ENCODE peak calls at places on chromosomes 6 and 20, in eight cellular contexts. X is astrocyte of the spinal cord, E is choroid plexus epithelial cell, D is progenitor cell of endocrine pancreas, T is AG04450, U is sigmoid colon, Y is cardiac muscle cell, A is fibroblast of mammary gland. C is an unnamed sample.

GRCh38 chr20:62623488-62624324 is 18.6 kb upstream of the SLCO4A1 start:
- DNase-seq in X (peak), E (peak), D (peak), T (peak), U (peak), Y (peak), A (peak), C (peak)

GRCh38 chr6:142886431-142887170 is 58.4 kb downstream of the HIVEP2 start:
- DNase-seq in X (peak), E (peak), D (no peak), T (no peak), U (no peak), Y (peak), A (peak), C (peak)

GRCh38 chr6:138307352-138307751 is 70.4 kb upstream of the SMIM28 start:
- DNase-seq in X (no peak), E (no peak), D (no peak), T (no peak), U (no peak), Y (no peak), A (no peak), C (no peak)

GRCh38 chr6:23656257-23656731 is 469.7 kb upstream of the NRSN1 start:
- DNase-seq in X (no peak), E (no peak), D (no peak), T (no peak), U (no peak), Y (peak), A (no peak), C (no peak)

GRCh38 chr6:101402618-101403002 is 9.1 kb downstream of the GRIK2 start:
- DNase-seq in X (no peak), E (no peak), D (no peak), T (no peak), U (no peak), Y (peak), A (no peak), C (no peak)

GRCh38 chr6:168098431-168098861 is 19.4 kb upstream of the FRMD1 start:
- DNase-seq in X (no peak), E (no peak), D (no peak), T (no peak), U (no peak), Y (no peak), A (no peak), C (no peak)

GRCh38 chr6:93828553-93828952 is 409.2 kb upstream of the EPHA7 start:
- DNase-seq in X (no peak), E (no peak), D (no peak), T (no peak), U (no peak), Y (no peak), A (no peak), C (no peak)

GRCh38 chr6:161458199-161458598 is 184.3 kb upstream of the AGPAT4 start:
- DNase-seq in X (no peak), E (no peak), D (no peak), T (no peak), U (no peak), Y (no peak), A (no peak), C (no peak)

GRCh38 chr6:110524305-110524704 is 47.9 kb upstream of the SLC22A16 start:
- DNase-seq in X (no peak), E (no peak), D (no peak), T (no peak), U (no peak), Y (no peak), A (no peak), C (no peak)

GRCh38 chr6:143286280-143286795 is 164.2 kb downstream of the ADAT2 start:
- DNase-seq in X (peak), E (peak), D (no peak), T (no peak), U (no peak), Y (no peak), A (no peak), C (peak)

GRCh38 chr6:122151768-122152167 is 247.7 kb upstream of the HSF2 start:
- DNase-seq in X (no peak), E (no peak), D (no peak), T (no peak), U (no peak), Y (no peak), A (no peak), C (no peak)

GRCh38 chr6:133896344-133896721 is 7.4 kb downstream of the TCF21 start:
- DNase-seq in X (no peak), E (no peak), D (no peak), T (no peak), U (no peak), Y (no peak), A (no peak), C (no peak)

GRCh38 chr20:58096880-58097813 is 131.3 kb downstream of the ANKRD60 start:
- DNase-seq in X (no peak), E (no peak), D (no peak), T (no peak), U (no peak), Y (no peak), A (no peak), C (no peak)

GRCh38 chr20:55446301-55446700 is 559.0 kb downstream of the CBLN4 start:
- DNase-seq in X (no peak), E (no peak), D (no peak), T (no peak), U (no peak), Y (no peak), A (no peak), C (peak)

GRCh38 chr6:146767632-146768031 is 168.9 kb downstream of the ADGB start:
- DNase-seq in X (no peak), E (no peak), D (no peak), T (no peak), U (no peak), Y (no peak), A (no peak), C (no peak)

GRCh38 chr6:127554435-127555006 is 22.5 kb upstream of the C6orf58 start:
- DNase-seq in X (peak), E (peak), D (no peak), T (no peak), U (no peak), Y (peak), A (peak), C (peak)

GRCh38 chr6:16043171-16044142 is 85.4 kb upstream of the MYLIP start:
- DNase-seq in X (no peak), E (peak), D (no peak), T (no peak), U (no peak), Y (no peak), A (peak), C (no peak)

GRCh38 chr20:37534401-37535157 is 6.9 kb upstream of the BLCAP start:
- DNase-seq in X (peak), E (peak), D (no peak), T (no peak), U (no peak), Y (peak), A (peak), C (peak)

GRCh38 chr6:38054526-38054925 is 235.0 kb downstream of the ZFAND3 start:
- DNase-seq in X (no peak), E (no peak), D (no peak), T (no peak), U (no peak), Y (no peak), A (no peak), C (no peak)

DNA sequence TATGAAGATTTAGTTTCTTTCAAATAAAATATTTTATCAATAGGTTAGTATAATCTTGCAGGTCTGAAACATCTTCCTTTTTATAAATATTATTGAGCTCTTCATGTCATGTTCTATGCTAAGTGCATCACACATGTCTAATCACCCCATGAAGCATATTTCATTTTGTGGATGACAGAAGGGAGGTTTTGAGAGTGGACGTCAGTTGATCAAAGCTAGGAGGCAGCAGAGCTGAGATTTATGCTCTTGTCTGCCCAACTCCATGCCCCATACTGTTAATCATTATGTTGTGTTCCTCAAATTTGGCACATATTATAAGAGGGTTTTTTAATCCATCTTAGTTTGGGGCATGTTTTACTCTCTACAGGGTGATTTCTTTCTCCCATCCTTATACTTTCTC is 22.7 kb downstream of the DSE start:
- DNase-seq in X (no peak), E (peak), D (no peak), T (no peak), U (no peak), Y (no peak), A (peak), C (peak)
- TF ChIP-seq CTCF in X (no peak), E (peak), D (no peak), T (peak), U (no peak), Y (peak), A (peak), C (peak)

GRCh38 chr6:125631165-125631564 is 118.3 kb upstream of the HEY2 start:
- DNase-seq in X (no peak), E (no peak), D (no peak), T (no peak), U (no peak), Y (no peak), A (no peak), C (no peak)
- TF ChIP-seq CTCF in X (no peak), E (no peak), D (no peak), T (no peak), U (no peak), Y (no peak), A (no peak), C (no peak)

GRCh38 chr6:84546427-84546914 is 217.9 kb downstream of the TBX18 start:
- DNase-seq in X (peak), E (peak), D (no peak), T (no peak), U (no peak), Y (peak), A (peak), C (no peak)

GRCh38 chr6:84553527-84553926 is 210.9 kb downstream of the TBX18 start:
- DNase-seq in X (peak), E (peak), D (no peak), T (no peak), U (no peak), Y (no peak), A (peak), C (peak)

GRCh38 chr6:84551797-84552196 is 212.6 kb downstream of the TBX18 start:
- DNase-seq in X (no peak), E (no peak), D (no peak), T (no peak), U (no peak), Y (no peak), A (no peak), C (no peak)

GRCh38 chr6:84547341-84547794 is 217.0 kb downstream of the TBX18 start:
- DNase-seq in X (no peak), E (peak), D (no peak), T (no peak), U (no peak), Y (peak), A (no peak), C (no peak)

DNA sequence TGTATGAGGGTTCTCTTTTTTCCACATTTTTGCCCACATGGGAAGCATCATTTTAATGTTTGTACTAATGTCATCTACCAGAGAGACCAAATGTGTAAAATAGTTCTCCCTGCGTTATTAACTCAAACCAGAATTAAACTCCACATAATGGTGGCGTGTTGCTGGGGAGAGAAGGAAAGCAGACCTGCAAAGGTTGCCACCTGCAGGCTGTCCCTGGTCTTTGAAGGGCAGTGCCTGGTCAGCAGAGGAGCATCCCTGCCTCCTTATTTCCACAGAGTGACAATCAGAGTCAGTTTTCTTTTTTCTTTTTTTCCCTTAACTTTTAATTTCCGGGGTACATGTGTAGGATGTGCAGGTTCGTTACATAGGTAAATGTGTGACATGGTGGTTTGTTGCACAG is 214.5 kb downstream of the TBX18 start:
- DNase-seq in X (no peak), E (peak), D (no peak), T (no peak), U (no peak), Y (no peak), A (peak), C (peak)
- TF ChIP-seq CTCF in X (no peak), E (peak), D (peak), T (no peak), U (no peak), Y (peak), A (peak), C (no peak)

GRCh38 chr6:151762817-151763216 is 44.7 kb upstream of the ESR1 start:
- DNase-seq in X (no peak), E (no peak), D (no peak), T (no peak), U (no peak), Y (no peak), A (no peak), C (no peak)

GRCh38 chr6:151760486-151760885 is 47.0 kb upstream of the ESR1 start:
- DNase-seq in X (no peak), E (no peak), D (no peak), T (no peak), U (no peak), Y (no peak), A (no peak), C (no peak)

GRCh38 chr6:151763938-151764680 is 43.4 kb upstream of the ESR1 start:
- DNase-seq in X (peak), E (peak), D (peak), T (peak), U (peak), Y (peak), A (peak), C (peak)

GRCh38 chr6:151765444-151765886 is 42.0 kb upstream of the ESR1 start:
- DNase-seq in X (peak), E (peak), D (no peak), T (peak), U (no peak), Y (peak), A (peak), C (peak)

GRCh38 chr6:151763303-151763702 is 44.2 kb upstream of the ESR1 start:
- DNase-seq in X (peak), E (peak), D (no peak), T (no peak), U (no peak), Y (no peak), A (peak), C (peak)
- TF ChIP-seq CTCF in X (peak), E (peak), D (peak), T (peak), U (peak), Y (peak), A (peak), C (peak)

DNA sequence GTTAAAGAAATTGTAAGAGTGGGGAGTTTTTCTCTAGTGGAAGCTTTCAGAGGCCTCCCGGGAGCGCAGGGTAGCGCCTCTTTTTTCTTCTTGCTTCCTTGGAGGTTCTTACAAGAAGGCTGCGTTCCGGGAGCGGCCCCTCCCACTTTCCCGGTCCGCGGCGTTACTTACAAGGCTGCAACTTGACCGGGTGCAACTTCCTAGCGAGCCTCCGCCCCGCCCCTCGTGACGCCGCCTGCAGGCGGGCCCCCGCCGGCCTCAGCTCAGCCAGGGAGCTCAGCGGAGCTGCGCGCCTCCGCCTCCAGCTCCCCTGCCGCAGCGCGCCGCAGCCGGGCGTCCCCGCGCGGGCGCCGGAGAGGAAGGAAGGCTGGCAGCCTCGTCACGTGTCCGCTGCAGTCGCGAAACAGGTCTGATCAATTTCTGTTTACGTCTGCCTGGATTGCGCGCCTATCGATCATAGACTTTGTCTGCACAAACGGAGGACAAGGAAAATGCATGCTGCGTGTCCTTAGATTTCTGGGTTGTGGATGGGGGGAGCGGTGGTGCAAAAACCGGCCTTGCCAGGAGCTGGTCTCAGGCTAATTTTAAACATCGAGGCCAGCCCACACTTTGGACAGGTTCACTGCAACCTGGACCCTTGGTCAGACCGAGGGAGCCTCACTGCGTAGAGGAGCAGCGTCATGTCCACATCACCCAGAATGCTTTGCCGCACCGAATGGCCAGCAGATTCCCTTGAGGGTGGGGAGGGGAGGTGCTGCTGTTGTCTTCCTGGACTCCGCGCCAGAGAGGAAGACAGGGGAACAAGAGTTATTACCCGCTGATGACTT is at the start of the genes FAM217B and PPP1R3D:
- DNase-seq in X (peak), E (peak), D (peak), T (peak), U (peak), Y (peak), A (peak), C (peak)
- TF ChIP-seq CTCF in X (peak), E (no peak), D (peak), T (peak), U (no peak), Y (peak), A (no peak), C (no peak)